ENCODE peak calls at places on chromosomes 4 and X, in five cellular contexts. One of them, this sample, is unnamed.

GRCh38 chr4:17063870-17064269 is 165.4 kb upstream of the LDB2 start:
- DNase-seq in cerebellum: no peak
- DNase-seq in A172: no peak
- DNase-seq in CD8-positive, alpha-beta memory T cell: no peak
- DNase-seq in pons: no peak
- DNase-seq in this sample: no peak

GRCh38 chrX:129769467-129770154 is 10.1 kb upstream of the SASH3 start:
- DNase-seq in cerebellum: no peak
- DNase-seq in CD8-positive, alpha-beta memory T cell: peak; percentile 82
- DNase-seq in pons: no peak
- DNase-seq in A172: no peak
- DNase-seq in this sample: no peak

GRCh38 chr4:111960241-111960667 is 185.0 kb upstream of the FAM241A start:
- DNase-seq in pons: no peak
- DNase-seq in cerebellum: no peak
- DNase-seq in A172: peak; percentile 52
- DNase-seq in CD8-positive, alpha-beta memory T cell: no peak
- DNase-seq in this sample: no peak

GRCh38 chrX:83469551-83469950 is 38.5 kb upstream of the POU3F4 start:
- DNase-seq in CD8-positive, alpha-beta memory T cell: no peak
- DNase-seq in pons: peak; percentile 32
- DNase-seq in cerebellum: no peak
- DNase-seq in A172: no peak
- DNase-seq in this sample: no peak

GRCh38 chr4:6216588-6216987 is 16.2 kb upstream of the JAKMIP1 start:
- DNase-seq in CD8-positive, alpha-beta memory T cell: no peak
- DNase-seq in pons: no peak
- DNase-seq in A172: no peak
- DNase-seq in cerebellum: no peak
- DNase-seq in this sample: no peak

GRCh38 chr4:140106277-140106842 is 47.6 kb downstream of the MAML3 start:
- DNase-seq in A172: no peak
- DNase-seq in CD8-positive, alpha-beta memory T cell: no peak
- DNase-seq in cerebellum: no peak
- DNase-seq in pons: no peak
- DNase-seq in this sample: no peak

GRCh38 chr4:152462715-152463114 is 73.2 kb downstream of the FBXW7 start:
- DNase-seq in pons: no peak
- DNase-seq in A172: peak; percentile 8
- DNase-seq in cerebellum: no peak
- DNase-seq in CD8-positive, alpha-beta memory T cell: no peak
- DNase-seq in this sample: no peak

GRCh38 chrX:12567857-12568256 is 223.4 kb upstream of the PRPS2 start:
- DNase-seq in pons: peak; percentile 1
- DNase-seq in CD8-positive, alpha-beta memory T cell: no peak
- DNase-seq in cerebellum: no peak
- DNase-seq in A172: peak; percentile 32
- DNase-seq in this sample: no peak

GRCh38 chr4:74615411-74615810 is 170.5 kb downstream of the AREG start:
- DNase-seq in CD8-positive, alpha-beta memory T cell: no peak
- DNase-seq in cerebellum: no peak
- DNase-seq in pons: no peak
- DNase-seq in A172: no peak
- DNase-seq in this sample: no peak

This sample was measured in natural killer cell treated with Interleukin-12 subunit alpha and Interleukin-12 subunit beta and Interleukin-15 and Interleukin-18, amount 100 ng/mL, for 72 hours.